ENCODE peak calls at places on chromosomes 3 and 15, in eight cellular contexts. O is B cell, Z is uterus, G is dorsolateral prefrontal cortex, X is nucleus accumbens, S is D341Med, W is endothelial cell, M is M059J. A is an unnamed sample.

GRCh38 chr3:95442766-95443165 is 1371.6 kb upstream of the EPHA6 start:
- DNase-seq in O (no peak), Z (no peak), G (no peak), X (no peak), S (no peak), W (no peak), M (no peak), A (no peak)

GRCh38 chr15:100878601-100879000 is 1.0 kb upstream of the ALDH1A3 start:
- DNase-seq in O (no peak), Z (no peak), G (no peak), X (no peak), S (no peak), W (no peak), M (no peak), A (no peak)

GRCh38 chr3:71129611-71130515 is 453.7 kb downstream of the FOXP1 start:
- DNase-seq in O (peak; percentile 20), Z (no peak), G (no peak), X (no peak), S (no peak), W (no peak), M (peak; percentile 15), A (no peak)

GRCh38 chr3:31193871-31194270 is 299.4 kb upstream of the GADL1 start:
- DNase-seq in O (no peak), Z (no peak), G (no peak), X (no peak), S (no peak), W (no peak), M (no peak), A (no peak)

GRCh38 chr3:153052096-153052460 is 109.9 kb upstream of the RAP2B start:
- DNase-seq in O (no peak), Z (peak; percentile 50), G (no peak), X (no peak), S (no peak), W (no peak), M (peak; percentile 99), A (no peak)

GRCh38 chr3:196138464-196138863 is 56.6 kb upstream of the TFRC start:
- DNase-seq in O (no peak), Z (no peak), G (no peak), X (no peak), S (no peak), W (no peak), M (no peak), A (no peak)

GRCh38 chr3:145094355-145094941 is 1066.5 kb downstream of the PLOD2 start:
- DNase-seq in O (peak; percentile 39), Z (no peak), G (no peak), X (no peak), S (peak; percentile 53), W (no peak), M (peak; percentile 9), A (no peak)

GRCh38 chr3:37458162-37458895 is 283.9 kb upstream of the LRRFIP2 start:
- DNase-seq in O (no peak), Z (peak; percentile 33), G (no peak), X (no peak), S (no peak), W (peak; percentile 47), M (no peak), A (no peak)

GRCh38 chr15:80167936-80168335 is 15.1 kb downstream of the FAH start:
- DNase-seq in O (no peak), Z (no peak), G (no peak), X (no peak), S (no peak), W (no peak), M (no peak), A (no peak)

GRCh38 chr3:15819576-15819975 is 21.8 kb upstream of the ANKRD28 start:
- DNase-seq in O (no peak), Z (no peak), G (no peak), X (no peak), S (no peak), W (no peak), M (no peak), A (no peak)

GRCh38 chr3:48598323-48599076 is 3.4 kb upstream of the COL7A1 start:
- DNase-seq in O (no peak), Z (peak; percentile 87), G (no peak), X (no peak), S (no peak), W (no peak), M (peak; percentile 96), A (no peak)

GRCh38 chr15:96595951-96596350 is 265.5 kb downstream of the NR2F2 start:
- DNase-seq in O (no peak), Z (no peak), G (no peak), X (no peak), S (no peak), W (no peak), M (no peak), A (no peak)

GRCh38 chr3:99319961-99320360 is 318.4 kb upstream of the COL8A1 start:
- DNase-seq in O (no peak), Z (no peak), G (no peak), X (no peak), S (no peak), W (no peak), M (peak; percentile 95), A (no peak)

GRCh38 chr3:33380653-33381052 is 59.6 kb downstream of the UBP1 start:
- DNase-seq in O (no peak), Z (no peak), G (no peak), X (no peak), S (no peak), W (no peak), M (no peak), A (no peak)

GRCh38 chr15:95095250-95095649 is 863.9 kb downstream of the MCTP2 start:
- DNase-seq in O (no peak), Z (no peak), G (no peak), X (no peak), S (no peak), W (no peak), M (no peak), A (no peak)

A was measured in WERI-Rb-1.